ENCODE peak calls at places on chromosomes 11 and 22, in five cellular contexts. X is RWPE1, N is PC-3, T is endothelial cell, S is SK-N-SH. Q is an unnamed sample.

GRCh38 chr22:17767236-17768065 is 6.8 kb downstream of the BID start:
- DNase-seq in X (no peak), N (no peak), T (no peak), S (no peak), Q (no peak)

GRCh38 chr11:63811522-63811921 is 1.7 kb upstream of the SPINDOC start:
- DNase-seq in X (no peak), N (no peak), T (no peak), S (no peak), Q (no peak)

GRCh38 chr11:128548655-128549255 is 38.6 kb downstream of the ETS1 start:
- DNase-seq in X (peak), N (peak), T (peak), S (peak), Q (peak)

GRCh38 chr11:74749127-74749964 is 697 bp downstream of the RNF169 start:
- DNase-seq in X (peak), N (peak), T (peak), S (peak), Q (peak)

GRCh38 chr11:10722307-10722706 is 28.7 kb upstream of the CTR9 start:
- DNase-seq in X (no peak), N (no peak), T (no peak), S (peak), Q (no peak)

GRCh38 chr22:20646906-20647305 is 127.0 kb upstream of the SERPIND1 start:
- DNase-seq in X (no peak), N (no peak), T (no peak), S (no peak), Q (no peak)

GRCh38 chr22:31680764-31681624 is 19.0 kb upstream of the PISD start:
- DNase-seq in X (no peak), N (peak), T (no peak), S (no peak), Q (no peak)

GRCh38 chr11:27244900-27245299 is 118.1 kb downstream of the CCDC34 start:
- DNase-seq in X (no peak), N (peak), T (no peak), S (no peak), Q (no peak)

GRCh38 chr11:26583550-26583949 is 11.5 kb upstream of the MUC15 start:
- DNase-seq in X (peak), N (peak), T (no peak), S (no peak), Q (no peak)

GRCh38 chr11:13104619-13105236 is 95.6 kb downstream of the RASSF10 start:
- DNase-seq in X (no peak), N (no peak), T (no peak), S (no peak), Q (no peak)

GRCh38 chr11:27795955-27796861 is 96.0 kb upstream of the BDNF start:
- DNase-seq in X (no peak), N (no peak), T (no peak), S (no peak), Q (no peak)

GRCh38 chr11:134632347-134633119 is 220.5 kb upstream of the B3GAT1 start:
- DNase-seq in X (no peak), N (no peak), T (no peak), S (no peak), Q (no peak)

GRCh38 chr22:25407859-25408229 is 156.6 kb upstream of the GRK3 start:
- DNase-seq in X (no peak), N (no peak), T (no peak), S (no peak), Q (no peak)

GRCh38 chr11:65423516-65424199 is 1.1 kb downstream of the NEAT1 start:
- DNase-seq in X (no peak), N (peak), T (no peak), S (peak), Q (no peak)

GRCh38 chr11:14547440-14547839 is 27.3 kb upstream of the PSMA1 start:
- DNase-seq in X (no peak), N (no peak), T (no peak), S (no peak), Q (no peak)
- TF ChIP-seq CTCF in X (no peak), N (no peak), T (no peak), S (no peak), Q (no peak)

DNA sequence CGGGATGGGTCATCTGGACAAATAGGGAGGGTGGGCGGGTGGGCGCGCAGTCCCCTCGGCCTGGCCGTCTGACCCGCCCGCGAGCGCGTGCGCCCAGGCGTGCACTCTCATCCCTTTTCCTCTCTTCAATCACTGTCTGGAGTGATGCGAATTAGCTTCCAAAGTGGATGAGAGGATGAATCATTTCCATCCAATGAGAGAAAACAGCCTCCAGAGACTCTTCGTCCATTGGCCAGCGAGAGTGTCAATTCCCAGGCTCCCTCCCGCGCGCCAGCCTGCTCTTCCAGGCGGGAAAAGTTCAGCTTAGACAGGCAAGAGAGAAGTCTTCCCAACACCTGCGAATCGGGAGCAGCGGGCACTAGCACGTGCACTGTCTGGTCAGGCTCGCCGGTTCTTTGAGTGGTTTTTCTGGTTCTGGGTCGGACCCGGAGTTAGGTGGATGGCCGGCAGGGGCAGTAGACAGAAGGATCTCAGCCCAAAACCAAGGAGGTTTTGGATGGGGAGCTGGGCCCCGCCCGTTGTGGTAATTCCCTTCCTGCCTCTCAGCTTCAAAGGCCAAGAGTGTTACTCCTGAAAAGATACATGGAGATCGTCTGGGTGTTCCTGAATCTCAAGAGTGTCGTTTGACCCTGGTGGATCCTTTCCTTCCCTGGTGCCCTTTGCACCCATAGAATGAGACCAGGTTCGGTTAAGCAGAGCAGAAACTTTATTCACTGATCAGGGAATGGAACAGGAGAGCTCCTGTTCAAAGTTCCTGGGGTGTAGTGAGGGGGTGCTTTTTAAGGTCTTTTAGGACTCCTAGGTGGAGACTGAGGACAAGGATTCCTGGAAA is 33.4 kb upstream of the GLYATL1 start:
- DNase-seq in X (peak), N (peak), T (peak), S (peak), Q (no peak)
- TF ChIP-seq CTCF in X (no peak), N (peak), T (peak), S (peak), Q (no peak)

GRCh38 chr22:26709617-26710390 is 52.4 kb downstream of the MIAT start:
- DNase-seq in X (no peak), N (no peak), T (no peak), S (no peak), Q (no peak)
- TF ChIP-seq CTCF in X (no peak), N (no peak), T (no peak), S (no peak), Q (no peak)

GRCh38 chr11:68958211-68958610 is 22.6 kb downstream of the MRGPRD start:
- DNase-seq in X (no peak), N (no peak), T (no peak), S (peak), Q (no peak)

GRCh38 chr11:68959465-68960298 is 21.1 kb downstream of the MRGPRD start:
- DNase-seq in X (no peak), N (no peak), T (no peak), S (peak), Q (no peak)

GRCh38 chr11:68954970-68955958 is 25.5 kb downstream of the MRGPRD start:
- DNase-seq in X (no peak), N (peak), T (no peak), S (no peak), Q (no peak)

GRCh38 chr11:68956547-68957254 is 24.1 kb downstream of the MRGPRD start:
- DNase-seq in X (no peak), N (no peak), T (no peak), S (no peak), Q (no peak)

DNA sequence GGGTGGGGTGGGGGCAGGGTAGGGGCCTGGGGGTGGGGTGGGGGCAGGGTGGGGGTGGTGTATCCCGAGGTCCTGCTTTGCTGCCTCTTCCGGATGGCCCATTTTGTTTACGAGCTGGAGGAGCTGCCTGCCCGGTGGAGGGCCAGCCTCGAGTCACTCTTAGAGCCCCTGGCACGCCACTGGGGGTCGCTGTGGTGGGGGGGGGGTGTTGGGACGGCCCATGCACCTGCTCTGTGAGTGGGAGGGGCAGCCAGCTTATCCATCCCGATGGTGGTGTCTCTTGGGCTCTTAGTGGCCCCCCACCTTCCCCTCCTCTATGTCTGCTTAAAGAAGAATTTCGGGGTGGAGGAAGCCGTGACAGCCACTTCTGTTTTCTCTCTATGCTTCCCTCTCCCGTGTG is 24.6 kb downstream of the MRGPRD start:
- DNase-seq in X (no peak), N (no peak), T (peak), S (peak), Q (no peak)
- TF ChIP-seq CTCF in X (no peak), N (peak), T (no peak), S (peak), Q (no peak)

GRCh38 chr11:101759771-101760450 is 154.9 kb upstream of the CEP126 start:
- DNase-seq in X (peak), N (peak), T (no peak), S (no peak), Q (no peak)
- TF ChIP-seq CTCF in X (no peak), N (peak), T (no peak), S (peak), Q (no peak)

GRCh38 chr11:78832226-78832947 is 257.7 kb upstream of the NARS2 start:
- DNase-seq in X (no peak), N (no peak), T (no peak), S (no peak), Q (no peak)
- TF ChIP-seq CTCF in X (no peak), N (no peak), T (no peak), S (peak), Q (no peak)

GRCh38 chr11:31233425-31233824 is 136.1 kb downstream of the DCDC1 start:
- DNase-seq in X (no peak), N (peak), T (no peak), S (no peak), Q (no peak)
- TF ChIP-seq CTCF in X (no peak), N (peak), T (peak), S (peak), Q (no peak)

Q was measured in activated B cell treated with CpG ODN at 0.5 μM for 24 hours.